ENCODE peak calls at places on chromosomes 5 and 9, in eight cellular contexts. One of them, this sample, is unnamed.

GRCh38 chr5:25744908-25745307 is 1100.1 kb upstream of the CDH10 start:
- DNase-seq in left ventricle myocardium inferior: no peak
- DNase-seq in foreskin fibroblast: no peak
- DNase-seq in GM12865: no peak
- DNase-seq in epithelial cell of esophagus: no peak
- DNase-seq in AG04450: no peak
- DNase-seq in CD8-positive, alpha-beta T cell: no peak
- DNase-seq in MCF 10A: no peak
- DNase-seq in this sample: no peak

GRCh38 chr5:116668361-116668760 is 93.7 kb upstream of the SEMA6A start:
- DNase-seq in AG04450: no peak
- DNase-seq in left ventricle myocardium inferior: no peak
- DNase-seq in foreskin fibroblast: no peak
- DNase-seq in MCF 10A: no peak
- DNase-seq in CD8-positive, alpha-beta T cell: no peak
- DNase-seq in epithelial cell of esophagus: peak
- DNase-seq in GM12865: no peak
- DNase-seq in this sample: no peak

GRCh38 chr5:81851481-81852178 is 100.7 kb upstream of the SSBP2 start:
- DNase-seq in CD8-positive, alpha-beta T cell: peak
- DNase-seq in epithelial cell of esophagus: peak
- DNase-seq in AG04450: peak
- DNase-seq in MCF 10A: peak
- DNase-seq in foreskin fibroblast: peak
- DNase-seq in GM12865: peak
- DNase-seq in left ventricle myocardium inferior: peak
- DNase-seq in this sample: peak

GRCh38 chr9:126361810-126362238 is 35.2 kb downstream of the MVB12B start:
- DNase-seq in GM12865: no peak
- DNase-seq in MCF 10A: no peak
- DNase-seq in CD8-positive, alpha-beta T cell: no peak
- DNase-seq in epithelial cell of esophagus: no peak
- DNase-seq in AG04450: no peak
- DNase-seq in foreskin fibroblast: no peak
- DNase-seq in left ventricle myocardium inferior: no peak
- DNase-seq in this sample: no peak

GRCh38 chr5:28403846-28404245 is 1365.5 kb upstream of the CDH9 start:
- DNase-seq in MCF 10A: no peak
- DNase-seq in AG04450: no peak
- DNase-seq in epithelial cell of esophagus: peak
- DNase-seq in left ventricle myocardium inferior: no peak
- DNase-seq in foreskin fibroblast: no peak
- DNase-seq in GM12865: no peak
- DNase-seq in CD8-positive, alpha-beta T cell: no peak
- DNase-seq in this sample: no peak

GRCh38 chr5:120544043-120544442 is 79.9 kb downstream of the PRR16 start:
- DNase-seq in left ventricle myocardium inferior: no peak
- DNase-seq in GM12865: no peak
- DNase-seq in MCF 10A: no peak
- DNase-seq in AG04450: no peak
- DNase-seq in CD8-positive, alpha-beta T cell: no peak
- DNase-seq in epithelial cell of esophagus: no peak
- DNase-seq in foreskin fibroblast: peak
- DNase-seq in this sample: no peak

GRCh38 chr5:142323480-142324376 is 1.1 kb downstream of the SPRY4 start:
- DNase-seq in CD8-positive, alpha-beta T cell: no peak
- DNase-seq in left ventricle myocardium inferior: peak
- DNase-seq in GM12865: no peak
- DNase-seq in MCF 10A: peak
- DNase-seq in foreskin fibroblast: peak
- DNase-seq in epithelial cell of esophagus: peak
- DNase-seq in AG04450: no peak
- DNase-seq in this sample: peak

GRCh38 chr9:69317894-69318293 is 7.1 kb upstream of the ENTREP1 start:
- DNase-seq in MCF 10A: no peak
- DNase-seq in epithelial cell of esophagus: no peak
- DNase-seq in GM12865: peak
- DNase-seq in CD8-positive, alpha-beta T cell: no peak
- DNase-seq in AG04450: no peak
- DNase-seq in foreskin fibroblast: no peak
- DNase-seq in left ventricle myocardium inferior: no peak
- DNase-seq in this sample: no peak

GRCh38 chr5:139451878-139452660 is 10.5 kb downstream of the ECSCR start:
- DNase-seq in MCF 10A: no peak
- DNase-seq in AG04450: no peak
- DNase-seq in epithelial cell of esophagus: no peak
- DNase-seq in GM12865: no peak
- DNase-seq in CD8-positive, alpha-beta T cell: no peak
- DNase-seq in foreskin fibroblast: no peak
- DNase-seq in left ventricle myocardium inferior: no peak
- DNase-seq in this sample: no peak
- TF ChIP-seq CTCF in MCF 10A: no peak
- TF ChIP-seq CTCF in AG04450: no peak
- TF ChIP-seq CTCF in epithelial cell of esophagus: no peak
- TF ChIP-seq CTCF in GM12865: no peak
- TF ChIP-seq CTCF in CD8-positive, alpha-beta T cell: no peak
- TF ChIP-seq CTCF in foreskin fibroblast: no peak
- TF ChIP-seq CTCF in left ventricle myocardium inferior: no peak
- TF ChIP-seq CTCF in this sample: no peak

GRCh38 chr5:157378509-157378908 is 81.5 kb upstream of the NIPAL4 start:
- DNase-seq in AG04450: no peak
- DNase-seq in GM12865: no peak
- DNase-seq in MCF 10A: no peak
- DNase-seq in epithelial cell of esophagus: no peak
- DNase-seq in CD8-positive, alpha-beta T cell: no peak
- DNase-seq in left ventricle myocardium inferior: no peak
- DNase-seq in foreskin fibroblast: no peak
- DNase-seq in this sample: no peak
- TF ChIP-seq CTCF in AG04450: no peak
- TF ChIP-seq CTCF in GM12865: no peak
- TF ChIP-seq CTCF in MCF 10A: no peak
- TF ChIP-seq CTCF in epithelial cell of esophagus: no peak
- TF ChIP-seq CTCF in CD8-positive, alpha-beta T cell: no peak
- TF ChIP-seq CTCF in left ventricle myocardium inferior: no peak
- TF ChIP-seq CTCF in foreskin fibroblast: no peak
- TF ChIP-seq CTCF in this sample: no peak

GRCh38 chr5:20367178-20367577 is 379.2 kb upstream of the CDH18 start:
- DNase-seq in foreskin fibroblast: no peak
- DNase-seq in AG04450: no peak
- DNase-seq in epithelial cell of esophagus: no peak
- DNase-seq in CD8-positive, alpha-beta T cell: no peak
- DNase-seq in MCF 10A: peak
- DNase-seq in GM12865: no peak
- DNase-seq in left ventricle myocardium inferior: no peak
- DNase-seq in this sample: no peak

GRCh38 chr5:20368581-20368980 is 380.6 kb upstream of the CDH18 start:
- DNase-seq in CD8-positive, alpha-beta T cell: no peak
- DNase-seq in GM12865: no peak
- DNase-seq in foreskin fibroblast: no peak
- DNase-seq in MCF 10A: no peak
- DNase-seq in AG04450: no peak
- DNase-seq in epithelial cell of esophagus: no peak
- DNase-seq in left ventricle myocardium inferior: no peak
- DNase-seq in this sample: no peak

GRCh38 chr5:20370061-20370460 is 382.1 kb upstream of the CDH18 start:
- DNase-seq in epithelial cell of esophagus: no peak
- DNase-seq in left ventricle myocardium inferior: no peak
- DNase-seq in AG04450: no peak
- DNase-seq in foreskin fibroblast: no peak
- DNase-seq in CD8-positive, alpha-beta T cell: no peak
- DNase-seq in GM12865: no peak
- DNase-seq in MCF 10A: no peak
- DNase-seq in this sample: no peak

DNA sequence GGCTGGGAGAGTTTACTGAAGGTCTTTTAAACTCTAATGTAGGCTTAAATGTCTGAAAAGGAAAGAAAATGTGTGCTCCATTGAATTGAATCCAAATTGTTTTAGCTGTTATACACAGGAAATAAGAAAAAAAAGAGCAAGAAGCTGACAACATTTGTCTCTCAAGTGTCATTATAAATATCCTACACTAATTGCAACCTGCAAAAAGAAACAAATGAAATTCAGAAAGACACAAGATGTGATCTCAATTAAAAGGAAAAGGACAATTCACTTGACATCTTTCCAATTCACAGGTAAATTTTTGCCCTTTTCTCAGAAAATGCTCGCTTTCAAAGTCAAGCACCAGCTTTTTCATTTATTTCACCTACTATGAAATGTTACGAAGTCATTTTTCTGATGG is 381.2 kb upstream of the CDH18 start:
- DNase-seq in epithelial cell of esophagus: no peak
- DNase-seq in GM12865: no peak
- DNase-seq in left ventricle myocardium inferior: no peak
- DNase-seq in MCF 10A: no peak
- DNase-seq in CD8-positive, alpha-beta T cell: no peak
- DNase-seq in foreskin fibroblast: no peak
- DNase-seq in AG04450: no peak
- DNase-seq in this sample: no peak
- TF ChIP-seq CTCF in epithelial cell of esophagus: no peak
- TF ChIP-seq CTCF in GM12865: no peak
- TF ChIP-seq CTCF in left ventricle myocardium inferior: no peak
- TF ChIP-seq CTCF in MCF 10A: no peak
- TF ChIP-seq CTCF in CD8-positive, alpha-beta T cell: no peak
- TF ChIP-seq CTCF in foreskin fibroblast: no peak
- TF ChIP-seq CTCF in AG04450: no peak
- TF ChIP-seq CTCF in this sample: no peak

GRCh38 chr5:29811914-29812679 is 1381.4 kb upstream of the CDH6 start:
- DNase-seq in foreskin fibroblast: no peak
- DNase-seq in epithelial cell of esophagus: no peak
- DNase-seq in GM12865: no peak
- DNase-seq in AG04450: no peak
- DNase-seq in CD8-positive, alpha-beta T cell: no peak
- DNase-seq in MCF 10A: peak
- DNase-seq in left ventricle myocardium inferior: no peak
- DNase-seq in this sample: no peak
- TF ChIP-seq CTCF in foreskin fibroblast: no peak
- TF ChIP-seq CTCF in epithelial cell of esophagus: no peak
- TF ChIP-seq CTCF in GM12865: no peak
- TF ChIP-seq CTCF in AG04450: no peak
- TF ChIP-seq CTCF in CD8-positive, alpha-beta T cell: no peak
- TF ChIP-seq CTCF in MCF 10A: no peak
- TF ChIP-seq CTCF in left ventricle myocardium inferior: no peak
- TF ChIP-seq CTCF in this sample: peak

DNA sequence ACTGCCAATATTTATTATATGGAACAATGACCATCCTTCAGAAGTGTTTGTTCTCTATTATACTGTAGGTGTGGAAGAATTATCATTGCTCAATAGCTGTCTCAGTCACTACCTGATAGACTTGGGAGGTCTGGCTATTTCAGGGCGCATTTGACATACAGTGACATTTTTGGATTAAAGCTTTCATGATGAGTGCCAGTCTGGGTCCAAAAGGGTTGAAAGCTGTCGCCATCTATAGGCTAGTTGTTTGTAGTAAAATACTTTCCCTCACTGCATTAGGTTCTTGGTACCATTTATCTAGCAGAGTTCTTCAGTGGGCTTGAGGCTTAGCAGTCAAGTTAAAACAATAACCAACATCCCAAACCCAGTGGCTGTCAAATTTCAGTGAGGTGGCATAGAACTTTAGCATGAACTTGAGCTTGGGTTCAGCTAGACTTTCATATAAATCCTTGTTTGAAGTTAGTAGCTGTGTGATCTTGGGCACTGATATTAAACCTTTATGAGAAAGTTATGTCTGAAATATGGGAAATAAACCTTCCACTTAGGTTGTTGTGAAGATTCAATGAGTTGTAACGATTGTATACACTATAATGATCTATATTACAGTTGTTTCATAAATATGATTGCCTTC is 110.5 kb upstream of the CDKN2B start:
- DNase-seq in epithelial cell of esophagus: peak
- DNase-seq in MCF 10A: no peak
- DNase-seq in AG04450: no peak
- DNase-seq in foreskin fibroblast: peak
- DNase-seq in CD8-positive, alpha-beta T cell: no peak
- DNase-seq in left ventricle myocardium inferior: no peak
- DNase-seq in GM12865: peak
- DNase-seq in this sample: no peak
- TF ChIP-seq CTCF in epithelial cell of esophagus: peak
- TF ChIP-seq CTCF in MCF 10A: no peak
- TF ChIP-seq CTCF in AG04450: peak
- TF ChIP-seq CTCF in foreskin fibroblast: peak
- TF ChIP-seq CTCF in CD8-positive, alpha-beta T cell: peak
- TF ChIP-seq CTCF in left ventricle myocardium inferior: peak
- TF ChIP-seq CTCF in GM12865: peak
- TF ChIP-seq CTCF in this sample: no peak

This sample was measured in A549.